ENCODE peak calls at places on chromosomes 16 and 17, in eight cellular contexts. S is sigmoid colon, Q is progenitor cell of endocrine pancreas, K is endothelial cell, M is OCI-LY7, A is PC-9, N is spleen, D is Calu3. I is an unnamed sample.

GRCh38 chr16:21653571-21653970 is 1.2 kb upstream of the IGSF6 start:
- DNase-seq in S (no peak), K (no peak), M (no peak), A (no peak), D (no peak), N (peak), Q (no peak), I (no peak)

GRCh38 chr16:66596986-66597848 is 7.3 kb upstream of the CMTM3 start:
- DNase-seq in A (no peak), N (peak), K (no peak), D (no peak), M (no peak), S (no peak), Q (no peak), I (no peak)

GRCh38 chr17:79781012-79781665 is 3.2 kb downstream of the CBX2 start:
- DNase-seq in K (no peak), M (no peak), A (no peak), Q (no peak), S (no peak), N (peak), D (no peak), I (no peak)

GRCh38 chr16:75099738-75100615 is 16.6 kb downstream of the LDHD start:
- DNase-seq in M (peak), S (no peak), Q (no peak), N (peak), K (no peak), A (no peak), D (no peak), I (no peak)

GRCh38 chr17:2064980-2065785 is 10.3 kb downstream of the HIC1 start:
- DNase-seq in M (peak), S (no peak), K (peak), Q (no peak), A (no peak), N (peak), D (no peak), I (no peak)

GRCh38 chr17:18258356-18259038 is at the start of gene FLII:
- DNase-seq in Q (peak), K (peak), N (peak), A (peak), S (peak), D (peak), M (peak), I (no peak)

GRCh38 chr17:37826497-37827115 is 81.7 kb upstream of the HNF1B start:
- DNase-seq in N (peak), M (peak), Q (no peak), K (no peak), A (no peak), D (no peak), S (no peak), I (no peak)

GRCh38 chr16:72862090-72862489 is 185.8 kb downstream of the ZFHX3 start:
- DNase-seq in N (no peak), Q (no peak), A (no peak), M (no peak), K (no peak), S (no peak), D (no peak), I (no peak)

GRCh38 chr16:25988089-25988488 is 296.3 kb downstream of the HS3ST4 start:
- DNase-seq in N (no peak), D (no peak), S (no peak), Q (no peak), K (no peak), A (no peak), M (no peak), I (no peak)

GRCh38 chr17:40027614-40028012 is 12.4 kb downstream of the CSF3 start:
- DNase-seq in K (no peak), A (no peak), N (no peak), S (no peak), D (no peak), Q (no peak), M (no peak), I (no peak)

GRCh38 chr16:80666378-80667257 is 125.8 kb downstream of the DYNLRB2 start:
- DNase-seq in D (no peak), A (no peak), S (no peak), K (no peak), Q (no peak), N (no peak), M (no peak), I (no peak)

GRCh38 chr16:89700649-89701424 is 668 bp downstream of the SPATA2L start:
- DNase-seq in N (peak), A (peak), D (peak), M (peak), K (peak), S (no peak), Q (no peak), I (no peak)

GRCh38 chr17:74429604-74430384 is 2.1 kb upstream of the GPRC5C start:
- DNase-seq in M (no peak), S (no peak), N (no peak), A (no peak), K (no peak), Q (no peak), D (no peak), I (no peak)

GRCh38 chr16:55832788-55833583 is at the start of gene CES1:
- DNase-seq in A (no peak), K (peak), Q (no peak), D (no peak), N (peak), M (no peak), S (peak), I (no peak)

DNA sequence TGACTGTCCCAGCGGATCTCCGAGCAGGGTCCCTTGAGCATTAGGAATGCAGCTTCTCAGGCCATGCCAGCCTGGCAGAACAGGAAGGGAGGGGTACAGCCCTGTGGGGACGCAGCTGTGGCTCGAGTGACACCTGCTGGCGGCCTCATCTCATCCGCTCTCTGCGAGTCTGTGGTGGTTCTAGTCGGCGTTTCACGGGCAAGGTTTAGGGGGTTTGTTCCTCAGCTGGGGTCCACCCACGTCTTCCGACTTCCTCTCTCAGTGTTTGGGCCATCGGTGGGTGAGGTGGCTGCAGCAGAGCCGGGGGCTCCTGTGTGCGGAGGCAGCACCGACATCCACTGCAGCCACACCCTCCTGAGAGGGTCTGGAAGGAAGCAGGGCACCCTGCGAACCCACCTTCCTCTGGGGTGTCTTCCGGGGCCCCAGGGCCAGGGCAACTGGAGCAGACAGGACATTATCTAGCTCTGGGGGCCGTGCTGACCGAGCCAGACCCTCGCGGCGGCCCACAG is 33.3 kb downstream of the JPH3 start:
- DNase-seq in D (peak), K (peak), Q (no peak), A (no peak), N (peak), S (peak), M (peak), I (peak)
- TF ChIP-seq CTCF in D (peak), K (no peak), Q (peak), A (peak), N (peak), S (peak), M (peak), I (peak)

GRCh38 chr17:57399690-57400089 is 143.4 kb downstream of the MSI2 start:
- DNase-seq in S (no peak), M (peak), A (no peak), Q (no peak), D (no peak), K (no peak), N (no peak), I (no peak)
- TF ChIP-seq CTCF in S (no peak), M (peak), A (no peak), Q (no peak), D (no peak), K (no peak), N (no peak), I (no peak)

GRCh38 chr17:72657467-72658317 is 434.8 kb downstream of the SLC39A11 start:
- DNase-seq in N (no peak), S (no peak), Q (no peak), K (no peak), M (no peak), A (no peak), D (peak), I (no peak)
- TF ChIP-seq CTCF in N (no peak), S (no peak), Q (no peak), K (no peak), M (peak), A (peak), D (no peak), I (no peak)

DNA sequence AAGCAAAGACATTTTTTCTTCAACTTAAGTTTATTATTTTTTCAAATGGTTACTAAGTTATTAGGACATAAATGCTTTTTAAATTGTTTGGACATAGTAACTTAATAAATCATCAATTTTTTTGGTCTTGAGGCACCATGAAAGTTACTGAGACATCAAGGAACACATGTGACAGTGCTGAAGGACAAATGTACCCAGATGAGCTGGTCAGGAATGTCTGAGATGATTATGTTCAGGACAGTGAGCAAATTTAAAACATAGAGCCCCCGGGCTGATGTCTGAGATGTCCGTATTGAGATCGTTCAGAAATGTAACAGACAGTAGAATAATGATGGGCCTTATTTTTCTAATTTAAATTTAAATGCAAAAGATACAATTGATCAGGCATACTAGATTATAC is 36.2 kb downstream of the SEC14L1 start:
- DNase-seq in N (no peak), A (no peak), D (no peak), K (no peak), M (no peak), S (no peak), Q (no peak), I (no peak)
- TF ChIP-seq CTCF in N (no peak), A (no peak), D (no peak), K (no peak), M (no peak), S (no peak), Q (no peak), I (no peak)

DNA sequence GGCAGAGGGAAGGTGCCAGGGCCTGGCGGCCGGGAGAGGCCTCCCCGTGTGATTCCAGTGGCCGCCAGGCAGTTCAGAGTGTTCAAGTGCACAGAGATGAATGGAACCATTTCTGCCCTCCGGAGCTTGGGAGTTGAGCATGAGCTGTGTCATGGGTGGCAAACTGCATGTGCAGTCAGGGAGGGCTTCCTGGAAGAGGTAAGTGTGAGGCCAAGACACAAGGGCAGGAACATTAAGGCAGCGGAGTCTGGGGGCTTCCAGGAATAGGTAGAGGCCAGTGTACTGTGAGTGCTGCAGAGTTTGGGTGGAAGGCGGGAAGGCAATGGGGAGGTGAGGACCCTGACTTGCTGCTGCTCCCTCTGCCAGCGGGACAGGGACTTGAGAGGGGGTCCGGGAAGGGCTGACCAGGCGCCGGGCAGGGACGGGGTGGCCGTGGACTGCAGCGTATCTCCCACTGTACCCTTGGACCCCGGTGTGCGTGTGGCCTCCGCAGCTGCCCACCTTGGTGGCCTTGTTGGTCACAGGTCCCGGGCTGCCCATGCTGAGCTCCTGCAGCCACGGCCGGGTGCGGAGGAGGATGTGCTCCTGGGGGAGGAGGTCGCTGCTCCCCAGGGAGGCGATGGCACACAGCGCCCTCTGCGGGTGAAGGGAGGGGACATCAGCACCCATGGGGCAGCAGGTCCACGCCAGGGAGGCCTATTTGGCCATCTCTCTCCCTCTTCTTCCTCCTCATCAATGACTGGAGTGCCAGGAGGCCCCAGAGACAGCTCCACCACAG is 7.5 kb upstream of the CEP131 start:
- DNase-seq in S (no peak), N (no peak), A (no peak), K (no peak), Q (no peak), M (peak), D (no peak), I (no peak)
- TF ChIP-seq CTCF in S (no peak), N (peak), A (peak), K (peak), Q (peak), M (peak), D (peak), I (peak)